ENCODE peak calls at places on chromosomes 6 and 20, in four cellular contexts. L is HepG2, O is GM12878, C is NT2/D1. U is an unnamed sample.

GRCh38 chr6:56741472-56741871 is 98.8 kb upstream of the DST start:
- DNase-seq in L (no peak), O (no peak), C (no peak), U (no peak)

GRCh38 chr6:94350833-94351232 is 931.5 kb upstream of the EPHA7 start:
- DNase-seq in L (no peak), O (no peak), C (no peak), U (no peak)

GRCh38 chr20:61926253-61926613 is 139.4 kb downstream of the TAF4 start:
- DNase-seq in L (no peak), O (no peak), C (no peak), U (no peak)

GRCh38 chr6:87944541-87944954 is 103.1 kb upstream of the SPACA1 start:
- DNase-seq in L (peak), O (no peak), C (no peak), U (peak)

GRCh38 chr6:41071501-41071922 is 644 bp downstream of the OARD1 start:
- DNase-seq in L (no peak), O (peak), C (no peak), U (no peak)

GRCh38 chr20:43642548-43642947 is 24.4 kb upstream of the MYBL2 start:
- DNase-seq in L (no peak), O (no peak), C (no peak), U (no peak)

GRCh38 chr6:71224011-71224410 is 64.6 kb upstream of the OGFRL1 start:
- DNase-seq in L (no peak), O (no peak), C (no peak), U (no peak)

GRCh38 chr6:163780993-163781392 is 366.5 kb downstream of the QKI start:
- DNase-seq in L (no peak), O (no peak), C (no peak), U (no peak)

GRCh38 chr6:133055527-133055966 is 185.6 kb upstream of the EYA4 start:
- DNase-seq in L (no peak), O (no peak), C (no peak), U (no peak)

GRCh38 chr6:11043961-11044711 is at the start of gene ELOVL2:
- DNase-seq in L (peak), O (no peak), C (no peak), U (peak)

GRCh38 chr6:149484733-149485700 is at the start of gene ZC3H12D:
- DNase-seq in L (peak), O (no peak), C (no peak), U (no peak)

GRCh38 chr6:111069722-111070406 is 17.4 kb upstream of the SLC16A10 start:
- DNase-seq in L (no peak), O (no peak), C (no peak), U (no peak)

GRCh38 chr20:53920647-53921245 is 149.6 kb downstream of the BCAS1 start:
- DNase-seq in L (no peak), O (no peak), C (no peak), U (no peak)

GRCh38 chr6:148892247-148892646 is 145.4 kb downstream of the UST start:
- DNase-seq in L (no peak), O (no peak), C (no peak), U (no peak)

GRCh38 chr6:2542858-2543218 is 207.9 kb downstream of the MYLK4 start:
- DNase-seq in L (peak), O (peak), C (no peak), U (no peak)

GRCh38 chr6:43702522-43703440 is 15.2 kb upstream of the MRPS18A start:
- DNase-seq in L (peak), O (no peak), C (peak), U (peak)

GRCh38 chr6:174036-174435 is 118.3 kb upstream of the DUSP22 start:
- DNase-seq in L (no peak), O (no peak), C (no peak), U (no peak)

GRCh38 chr6:28880519-28880893 is 43.3 kb downstream of the TRIM27 start:
- DNase-seq in L (no peak), O (no peak), C (no peak), U (no peak)

GRCh38 chr6:109073344-109074235 is 21.1 kb downstream of the SESN1 start:
- DNase-seq in L (peak), O (no peak), C (peak), U (peak)

GRCh38 chr6:8225113-8225512 is 122.8 kb upstream of the EEF1E1 start:
- DNase-seq in L (no peak), O (no peak), C (no peak), U (no peak)

GRCh38 chr20:25551413-25552210 is 33.7 kb downstream of the NINL start:
- DNase-seq in L (no peak), O (no peak), C (no peak), U (no peak)

GRCh38 chr6:159762681-159763293 is 942 bp downstream of the ACAT2 start:
- DNase-seq in L (peak), O (no peak), C (no peak), U (no peak)

GRCh38 chr6:79559706-79560105 is 22.5 kb upstream of the LCA5 start:
- DNase-seq in L (no peak), O (no peak), C (no peak), U (no peak)

DNA sequence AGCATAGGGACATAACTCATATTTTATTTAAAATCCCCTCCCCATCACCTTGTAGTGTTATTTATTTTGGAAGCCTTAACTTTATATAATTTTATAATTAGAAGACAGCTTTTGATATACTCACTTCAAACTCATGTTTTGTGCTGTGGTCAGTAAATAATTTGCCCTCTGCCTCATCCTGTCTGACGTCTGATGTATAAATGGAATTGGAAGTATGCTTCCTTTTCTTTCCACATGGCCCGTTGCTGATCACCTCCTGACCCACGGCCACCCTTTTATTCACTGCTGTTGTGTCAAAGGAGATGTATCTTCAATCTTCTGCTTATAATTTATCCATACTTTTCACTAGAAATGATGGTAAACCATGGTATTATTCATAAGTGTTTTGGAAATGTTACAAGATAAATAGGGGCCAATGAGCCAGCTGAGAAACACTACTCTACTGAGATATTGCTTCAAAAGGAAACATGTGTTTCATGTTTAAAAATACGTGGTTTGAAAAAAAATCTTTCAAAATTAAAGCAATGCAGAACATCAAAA is 841.8 kb downstream of the PHF3 start:
- DNase-seq in L (no peak), O (no peak), C (no peak), U (no peak)
- TF ChIP-seq SUZ12 in L (no peak), O (no peak), C (no peak), U (no peak)

GRCh38 chr6:13395272-13396237 is 67.2 kb upstream of the TBC1D7 start:
- DNase-seq in L (peak), O (no peak), C (no peak), U (peak)
- TF ChIP-seq SUZ12 in L (no peak), O (no peak), C (no peak), U (no peak)

GRCh38 chr20:59152559-59153354 is 10.9 kb upstream of the ZNF831 start:
- DNase-seq in L (no peak), O (no peak), C (no peak), U (no peak)
- TF ChIP-seq SUZ12 in L (no peak), O (no peak), C (no peak), U (no peak)

DNA sequence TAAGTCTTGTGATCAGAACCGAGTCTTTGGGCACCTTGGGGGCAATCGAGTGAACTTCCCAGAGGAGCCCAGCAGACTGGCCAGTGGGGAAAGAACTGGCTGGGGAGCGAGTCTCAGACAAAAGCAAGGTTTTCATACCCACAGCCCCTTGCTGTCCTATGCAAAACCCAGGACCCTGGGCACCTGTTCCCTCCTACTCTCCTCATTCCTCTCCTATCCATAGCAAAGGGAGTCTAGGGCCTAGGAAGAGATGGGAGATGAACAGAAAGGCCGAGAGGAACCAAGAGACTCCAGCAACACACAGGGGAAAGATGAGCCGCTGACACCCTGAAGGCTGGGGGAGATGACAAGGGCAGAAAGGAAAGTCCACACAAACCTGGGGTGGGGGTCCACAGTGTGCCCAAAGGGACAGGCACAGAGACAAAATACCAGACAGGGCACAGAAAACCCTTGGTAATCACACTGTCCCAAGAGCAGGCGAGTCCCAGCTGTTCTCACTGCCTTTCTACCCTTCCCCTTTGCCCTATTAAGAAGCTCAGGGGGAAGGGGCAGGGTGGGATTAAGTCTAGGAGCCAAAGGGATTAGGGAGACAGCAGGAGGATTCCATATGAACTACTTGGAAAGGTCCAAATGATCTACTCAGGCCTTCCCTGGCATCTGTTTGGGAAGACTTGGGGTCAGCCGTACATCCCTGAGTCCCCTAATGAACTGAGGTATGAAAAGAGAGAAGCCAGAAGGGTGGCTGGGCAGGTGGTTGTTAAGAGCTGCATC is 6.5 kb downstream of the PPP1R18 start:
- DNase-seq in L (no peak), O (no peak), C (no peak), U (no peak)
- TF ChIP-seq SUZ12 in L (no peak), O (no peak), C (no peak), U (no peak)

U was measured in HEK293T.